ENCODE peak calls at places on chromosomes 12 and 14, in nine cellular contexts. A is CD4-positive, alpha-beta T cell; R is NB4; B is BJ; J is upper lobe of left lung; H is lung; M is chondrocyte; Z is osteocyte; F is breast epithelium. V is an unnamed sample.

GRCh38 chr14:66998013-66998412 is 191.2 kb upstream of the GARIN2 start:
- DNase-seq in Z (no peak), F (no peak), B (no peak), M (no peak), R (no peak), J (no peak), H (no peak), A (no peak), V (no peak)

GRCh38 chr12:6345319-6346071 is 3.6 kb upstream of the TNFRSF1A start:
- DNase-seq in M (no peak), A (peak), F (no peak), Z (no peak), J (peak), R (peak), B (no peak), H (no peak), V (no peak)

GRCh38 chr14:100322138-100322957 is 791 bp upstream of the SLC25A47 start:
- DNase-seq in M (no peak), H (no peak), B (no peak), Z (no peak), F (no peak), J (no peak), R (no peak), A (no peak), V (no peak)

GRCh38 chr12:116130431-116130830 is 147.1 kb downstream of the MED13L start:
- DNase-seq in H (no peak), R (no peak), A (no peak), B (no peak), F (no peak), Z (no peak), J (no peak), M (no peak), V (no peak)

GRCh38 chr14:81751198-81751597 is 217.5 kb upstream of the SEL1L start:
- DNase-seq in J (no peak), Z (no peak), A (no peak), M (no peak), B (no peak), R (no peak), H (no peak), F (no peak), V (no peak)

GRCh38 chr12:52836042-52836466 is 1.9 kb upstream of the KRT79 start:
- DNase-seq in Z (no peak), H (no peak), B (no peak), F (no peak), R (peak), J (no peak), M (peak), A (no peak), V (no peak)

GRCh38 chr12:114759635-114760034 is 75.7 kb upstream of the TBX3 start:
- DNase-seq in M (no peak), Z (no peak), H (no peak), F (no peak), J (no peak), R (no peak), B (no peak), A (no peak), V (no peak)

GRCh38 chr12:75933136-75933535 is 98.4 kb downstream of the PHLDA1 start:
- DNase-seq in J (no peak), F (no peak), B (no peak), Z (no peak), A (no peak), R (peak), H (no peak), M (no peak), V (no peak)

GRCh38 chr14:100619382-100620305 is 32.4 kb upstream of the BEGAIN start:
- DNase-seq in Z (no peak), H (no peak), R (no peak), A (no peak), J (no peak), F (no peak), M (peak), B (no peak), V (no peak)

GRCh38 chr12:45260481-45260824 is 44.6 kb downstream of the ANO6 start:
- DNase-seq in Z (no peak), H (no peak), F (no peak), B (no peak), J (no peak), M (no peak), A (no peak), R (no peak), V (no peak)

GRCh38 chr12:58028294-58028693 is 86.9 kb downstream of the ATP23 start:
- DNase-seq in Z (no peak), H (no peak), F (no peak), A (no peak), M (no peak), R (no peak), B (no peak), J (no peak), V (no peak)

GRCh38 chr12:113413488-113413939 is 8.7 kb upstream of the SDSL start:
- DNase-seq in F (no peak), B (no peak), R (peak), J (peak), A (no peak), M (no peak), H (no peak), Z (no peak), V (no peak)

GRCh38 chr14:79502751-79503148 is 708.6 kb downstream of the DIO2 start:
- DNase-seq in J (no peak), F (no peak), A (no peak), H (no peak), R (no peak), Z (no peak), B (no peak), M (no peak), V (no peak)

GRCh38 chr12:7162691-7163114 is 26.8 kb upstream of the PEX5 start:
- DNase-seq in H (peak), B (no peak), Z (no peak), M (no peak), R (no peak), J (peak), A (peak), F (no peak), V (no peak)

GRCh38 chr12:118103601-118104382 is at the start of gene VSIG10:
- DNase-seq in H (peak), Z (peak), M (no peak), J (peak), R (peak), A (no peak), B (peak), F (peak), V (peak)

GRCh38 chr12:54032627-54033100 is at the start of gene HOXC5:
- DNase-seq in M (no peak), F (peak), Z (no peak), A (peak), J (peak), H (peak), R (peak), B (no peak), V (peak)

GRCh38 chr12:123337053-123337452 is 27.6 kb downstream of the SBNO1 start:
- DNase-seq in M (no peak), A (no peak), B (no peak), R (no peak), H (no peak), F (no peak), Z (no peak), J (no peak), V (no peak)

GRCh38 chr12:62817556-62818271 is 117.2 kb downstream of the PPM1H start:
- DNase-seq in Z (no peak), F (no peak), M (no peak), H (no peak), B (no peak), A (no peak), R (peak), J (no peak), V (no peak)

GRCh38 chr12:100995201-100995600 is 200.6 kb downstream of the ANO4 start:
- DNase-seq in H (no peak), Z (no peak), A (no peak), B (no peak), F (no peak), M (no peak), J (no peak), R (peak), V (no peak)

GRCh38 chr12:44510510-44510909 is 365.6 kb downstream of the NELL2 start:
- DNase-seq in R (no peak), J (no peak), M (no peak), A (no peak), B (no peak), F (no peak), H (no peak), Z (no peak), V (no peak)

GRCh38 chr14:68386950-68387779 is 405.7 kb downstream of the ZFP36L1 start:
- DNase-seq in M (no peak), J (no peak), F (no peak), A (no peak), B (no peak), R (no peak), H (no peak), Z (no peak), V (no peak)

GRCh38 chr14:102063092-102063807 is 23.6 kb downstream of the HSP90AA1 start:
- DNase-seq in R (peak), A (peak), J (peak), F (peak), H (peak), B (peak), M (peak), Z (peak), V (peak)
- TF ChIP-seq CTCF in R (peak), A (peak), J (peak), F (peak), H (peak), B (peak), M (peak), Z (peak), V (peak)

DNA sequence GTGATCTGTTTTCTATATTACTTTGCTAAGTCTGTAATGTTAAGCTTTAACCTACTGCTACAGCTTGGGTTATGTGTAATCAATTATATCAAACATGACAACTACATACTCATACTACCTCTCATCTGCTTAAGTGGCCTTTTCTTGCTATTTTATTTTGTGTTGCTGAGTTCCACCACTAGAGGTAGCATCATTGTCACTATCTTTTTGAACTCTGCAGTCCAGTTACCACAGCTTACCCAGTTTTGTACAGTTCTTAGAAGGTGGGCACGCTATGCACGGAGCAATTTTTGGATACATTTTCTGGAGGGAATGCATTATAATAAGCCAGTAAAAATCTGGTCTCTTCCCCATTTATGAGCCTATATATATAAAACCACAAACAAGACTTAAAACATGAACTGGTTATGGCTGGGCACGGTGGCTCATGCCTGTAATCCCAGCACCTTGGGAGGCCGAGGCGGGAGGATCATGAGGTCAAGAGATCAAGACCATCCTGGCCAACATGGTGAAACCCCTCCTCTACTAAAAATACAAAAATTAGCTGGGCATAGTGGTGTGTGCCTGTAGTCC is 48.5 kb downstream of the SAV1 start:
- DNase-seq in B (no peak), J (no peak), A (no peak), R (peak), H (no peak), F (no peak), Z (no peak), M (no peak), V (no peak)
- TF ChIP-seq CTCF in B (peak), J (peak), A (peak), R (peak), H (peak), F (peak), Z (peak), M (peak), V (peak)

DNA sequence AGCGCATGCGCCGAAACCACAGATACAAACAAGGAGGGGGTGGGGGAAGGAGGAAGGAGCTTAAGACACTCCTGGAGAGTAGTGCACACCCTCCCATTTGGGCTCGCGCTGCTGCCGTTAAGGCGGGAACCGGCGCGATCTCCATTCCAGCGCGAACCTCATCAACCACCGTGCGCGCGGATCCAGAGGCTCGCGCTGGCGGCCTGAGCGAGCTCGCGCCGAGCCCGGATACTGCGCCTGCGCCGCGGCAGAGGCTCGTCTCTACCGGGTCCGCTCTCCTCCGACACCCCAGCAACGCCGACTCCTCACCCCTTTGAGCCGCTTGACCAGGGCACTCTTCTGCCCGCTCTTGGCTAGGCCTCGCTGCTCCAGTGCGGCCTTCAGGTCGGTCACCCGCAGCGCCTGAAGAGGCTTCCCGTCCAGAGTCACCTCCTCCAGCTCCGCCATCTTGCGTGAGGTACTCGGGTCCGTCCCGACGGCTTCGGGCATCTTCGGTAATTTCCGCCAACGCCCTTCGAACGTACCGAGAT is at the start of gene ACIN1:
- DNase-seq in B (peak), J (peak), M (no peak), R (peak), H (peak), A (peak), Z (no peak), F (peak), V (peak)
- TF ChIP-seq CTCF in B (no peak), J (no peak), M (no peak), R (no peak), H (no peak), A (no peak), Z (no peak), F (no peak), V (no peak)

DNA sequence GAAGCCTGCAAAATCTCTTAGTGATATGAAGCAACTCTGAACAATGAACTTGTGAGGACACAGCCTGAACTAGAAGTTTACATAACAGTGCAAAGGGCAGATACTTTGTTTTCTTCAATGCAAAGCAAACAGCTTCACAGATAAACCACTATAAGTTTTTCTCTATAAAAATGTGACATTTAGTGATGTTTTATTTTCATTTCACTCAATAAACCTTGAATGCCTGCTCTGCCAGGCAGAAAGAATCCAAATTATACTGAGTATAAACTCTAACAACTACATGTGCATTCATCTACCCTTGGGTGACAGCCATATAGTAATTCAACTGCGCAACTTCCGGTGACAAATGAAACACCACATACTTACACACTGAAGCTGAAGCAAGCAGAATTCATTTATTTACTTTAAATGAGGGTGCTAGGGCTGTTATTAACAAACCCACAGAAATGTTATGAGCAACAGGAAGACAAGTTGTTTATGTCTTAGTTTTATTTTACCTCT is 10.3 kb downstream of the DCP1B start:
- DNase-seq in R (peak), A (no peak), B (no peak), J (peak), M (no peak), Z (no peak), F (no peak), H (no peak), V (no peak)
- TF ChIP-seq CTCF in R (no peak), A (peak), B (no peak), J (no peak), M (no peak), Z (no peak), F (no peak), H (no peak), V (no peak)

DNA sequence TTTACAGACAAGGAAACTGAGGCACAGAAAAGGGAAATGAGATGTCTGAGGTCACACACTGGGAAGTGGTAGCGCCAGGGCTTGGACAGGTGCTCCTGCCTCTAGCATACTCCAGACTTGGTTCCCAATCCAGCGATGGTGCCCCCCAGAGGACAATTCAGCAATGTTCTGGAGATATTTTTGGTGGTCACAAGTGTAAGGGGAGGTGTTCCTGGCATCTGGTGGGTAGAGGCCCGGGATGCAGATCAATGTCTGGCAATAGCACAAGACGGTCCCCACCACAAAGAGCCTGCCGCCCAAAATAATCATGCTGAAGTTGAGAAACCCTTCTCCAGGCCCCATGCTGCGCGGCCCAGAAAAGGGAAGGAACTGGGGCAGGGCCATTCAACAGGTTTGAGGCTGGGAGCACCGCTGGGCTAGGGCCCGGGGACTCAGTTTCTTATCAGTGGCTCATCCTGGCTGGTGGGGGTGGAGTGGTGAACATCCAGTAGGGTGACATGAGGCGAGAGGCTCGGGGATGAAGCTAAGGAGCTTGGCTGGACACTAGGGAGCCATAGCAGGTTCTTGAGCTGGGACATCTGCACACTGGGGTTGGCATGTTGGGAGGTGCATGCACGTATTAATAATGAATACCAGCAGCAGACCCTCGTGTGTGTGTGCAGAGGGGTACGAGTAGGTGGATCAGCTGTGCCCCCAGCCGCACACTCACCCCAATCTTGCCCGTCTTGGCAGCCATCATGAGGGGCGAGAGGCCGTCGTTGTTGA is 35.1 kb downstream of the TRPV4 start:
- DNase-seq in M (no peak), J (no peak), A (no peak), Z (no peak), B (no peak), R (peak), F (no peak), H (no peak), V (no peak)
- TF ChIP-seq CTCF in M (peak), J (no peak), A (no peak), Z (peak), B (peak), R (peak), F (no peak), H (no peak), V (peak)

GRCh38 chr14:92666251-92666650 is 82.2 kb downstream of the LGMN start:
- DNase-seq in A (no peak), J (no peak), F (no peak), Z (no peak), H (no peak), M (no peak), R (no peak), B (no peak), V (no peak)

GRCh38 chr14:92673601-92674000 is 74.8 kb downstream of the LGMN start:
- DNase-seq in H (no peak), R (no peak), B (no peak), Z (no peak), F (no peak), M (no peak), J (no peak), A (no peak), V (no peak)

GRCh38 chr14:92668266-92668973 is 80.0 kb downstream of the LGMN start:
- DNase-seq in A (no peak), F (no peak), H (no peak), R (no peak), Z (no peak), B (no peak), M (no peak), J (no peak), V (no peak)

GRCh38 chr14:92670967-92671366 is 77.5 kb downstream of the LGMN start:
- DNase-seq in Z (no peak), J (no peak), R (no peak), H (no peak), M (no peak), B (no peak), A (no peak), F (no peak), V (no peak)

DNA sequence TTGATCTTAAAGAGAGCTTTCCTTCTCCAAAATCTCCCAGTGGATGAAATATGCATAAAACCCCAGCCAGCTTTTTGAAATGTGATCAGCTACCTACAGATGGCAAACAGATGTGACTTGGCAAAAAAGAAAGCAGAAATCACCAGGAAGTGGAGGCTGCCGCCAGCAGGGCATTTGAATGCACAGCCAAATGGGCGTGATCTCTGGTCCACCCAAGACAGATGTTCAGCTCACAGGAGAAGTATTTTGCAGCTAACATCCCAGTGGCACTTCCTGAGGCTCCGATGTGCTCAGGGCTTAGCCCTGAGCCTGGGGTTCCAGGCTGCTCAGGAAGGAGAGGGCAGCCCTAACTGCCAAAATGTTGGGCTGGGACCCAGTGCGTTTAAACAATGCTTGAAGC is 78.2 kb downstream of the LGMN start:
- DNase-seq in B (peak), R (peak), H (no peak), M (no peak), Z (no peak), F (no peak), A (no peak), J (no peak), V (no peak)
- TF ChIP-seq CTCF in B (peak), R (no peak), H (no peak), M (peak), Z (peak), F (no peak), A (no peak), J (no peak), V (no peak)

DNA sequence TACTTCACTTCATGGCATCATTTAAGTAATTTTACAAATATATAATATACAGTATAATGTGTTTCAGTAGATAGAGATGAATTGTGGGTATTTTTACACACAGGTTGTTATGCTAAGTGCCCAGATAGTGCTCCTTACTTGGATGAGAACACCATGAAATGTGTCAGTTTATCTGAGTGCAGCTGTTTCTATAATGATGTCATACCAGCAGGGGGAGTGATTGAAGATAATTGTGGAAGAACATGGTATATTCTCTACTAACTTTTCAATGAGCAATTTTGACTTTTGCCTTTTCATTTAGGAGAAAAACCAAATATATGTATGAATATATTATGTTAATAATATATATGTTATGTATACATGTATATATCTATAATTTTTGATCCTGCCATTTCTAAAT is 221.6 kb downstream of the LRRK2 start:
- DNase-seq in F (no peak), M (no peak), J (no peak), H (no peak), Z (no peak), B (no peak), A (no peak), R (peak), V (no peak)
- TF ChIP-seq CTCF in F (no peak), M (peak), J (no peak), H (no peak), Z (peak), B (peak), A (peak), R (peak), V (peak)

V was measured in neural crest cell.